ENCODE peak calls at places on chromosomes 5 and 9, in ten cellular contexts. One of them, this sample, is unnamed. For H3K36me3, the result is how much of the 10 kb centered on the place peaks cover.

GRCh38 chr5:145294321-145294720 is 540.8 kb downstream of the PRELID2 start:
- DNase-seq in breast epithelium: no peak
- DNase-seq in right lobe of liver: no peak
- DNase-seq in transverse colon: no peak
- DNase-seq in tibial artery: no peak
- DNase-seq in effector memory CD4-positive, alpha-beta T cell: no peak
- DNase-seq in spleen: no peak
- DNase-seq in heart right ventricle: no peak
- DNase-seq in IMR-90: peak
- DNase-seq in CD4-positive, alpha-beta memory T cell: no peak
- DNase-seq in this sample: no peak

GRCh38 chr9:121326130-121326838 is 43.8 kb downstream of the STOM start:
- DNase-seq in spleen: peak
- DNase-seq in effector memory CD4-positive, alpha-beta T cell: no peak
- DNase-seq in CD4-positive, alpha-beta memory T cell: no peak
- DNase-seq in right lobe of liver: peak
- DNase-seq in transverse colon: peak
- DNase-seq in tibial artery: peak
- DNase-seq in IMR-90: peak
- DNase-seq in heart right ventricle: peak
- DNase-seq in breast epithelium: peak
- DNase-seq in this sample: peak

GRCh38 chr5:73295447-73295846 is 122.5 kb downstream of the TMEM174 start:
- DNase-seq in tibial artery: no peak
- DNase-seq in CD4-positive, alpha-beta memory T cell: no peak
- DNase-seq in breast epithelium: no peak
- DNase-seq in spleen: no peak
- DNase-seq in IMR-90: no peak
- DNase-seq in effector memory CD4-positive, alpha-beta T cell: no peak
- DNase-seq in heart right ventricle: no peak
- DNase-seq in transverse colon: no peak
- DNase-seq in right lobe of liver: no peak
- DNase-seq in this sample: no peak

GRCh38 chr9:109590945-109591344 is 92.8 kb upstream of the PTPN3 start:
- DNase-seq in breast epithelium: peak
- DNase-seq in heart right ventricle: peak
- DNase-seq in transverse colon: no peak
- DNase-seq in effector memory CD4-positive, alpha-beta T cell: no peak
- DNase-seq in right lobe of liver: no peak
- DNase-seq in spleen: no peak
- DNase-seq in CD4-positive, alpha-beta memory T cell: no peak
- DNase-seq in IMR-90: no peak
- DNase-seq in tibial artery: peak
- DNase-seq in this sample: no peak

GRCh38 chr5:173968154-173968553 is 20.8 kb upstream of the C5orf47 start:
- DNase-seq in heart right ventricle: no peak
- DNase-seq in right lobe of liver: no peak
- DNase-seq in tibial artery: no peak
- DNase-seq in breast epithelium: no peak
- DNase-seq in effector memory CD4-positive, alpha-beta T cell: no peak
- DNase-seq in CD4-positive, alpha-beta memory T cell: no peak
- DNase-seq in spleen: no peak
- DNase-seq in transverse colon: no peak
- DNase-seq in IMR-90: no peak
- DNase-seq in this sample: no peak

GRCh38 chr9:23781111-23781510 is 44.9 kb downstream of the ELAVL2 start:
- DNase-seq in tibial artery: no peak
- DNase-seq in IMR-90: no peak
- DNase-seq in breast epithelium: no peak
- DNase-seq in right lobe of liver: no peak
- DNase-seq in CD4-positive, alpha-beta memory T cell: no peak
- DNase-seq in spleen: no peak
- DNase-seq in effector memory CD4-positive, alpha-beta T cell: no peak
- DNase-seq in heart right ventricle: no peak
- DNase-seq in transverse colon: no peak
- DNase-seq in this sample: no peak

GRCh38 chr5:138466058-138466899 is 1.0 kb downstream of the EGR1 start:
- DNase-seq in tibial artery: no peak
- DNase-seq in transverse colon: peak
- DNase-seq in right lobe of liver: peak
- DNase-seq in CD4-positive, alpha-beta memory T cell: peak
- DNase-seq in spleen: peak
- DNase-seq in effector memory CD4-positive, alpha-beta T cell: peak
- DNase-seq in heart right ventricle: no peak
- DNase-seq in IMR-90: peak
- DNase-seq in breast epithelium: peak
- DNase-seq in this sample: peak

GRCh38 chr5:178223828-178224335 is 8.7 kb downstream of the PHYKPL start:
- DNase-seq in effector memory CD4-positive, alpha-beta T cell: no peak
- DNase-seq in breast epithelium: no peak
- DNase-seq in tibial artery: no peak
- DNase-seq in right lobe of liver: peak
- DNase-seq in heart right ventricle: no peak
- DNase-seq in CD4-positive, alpha-beta memory T cell: no peak
- DNase-seq in IMR-90: no peak
- DNase-seq in transverse colon: no peak
- DNase-seq in spleen: peak
- DNase-seq in this sample: no peak

GRCh38 chr9:122127396-122127798 is 32.2 kb downstream of the NDUFA8 start:
- DNase-seq in breast epithelium: no peak
- DNase-seq in right lobe of liver: no peak
- DNase-seq in CD4-positive, alpha-beta memory T cell: no peak
- DNase-seq in heart right ventricle: no peak
- DNase-seq in IMR-90: no peak
- DNase-seq in transverse colon: no peak
- DNase-seq in tibial artery: peak
- DNase-seq in spleen: no peak
- DNase-seq in effector memory CD4-positive, alpha-beta T cell: no peak
- DNase-seq in this sample: no peak

DNA sequence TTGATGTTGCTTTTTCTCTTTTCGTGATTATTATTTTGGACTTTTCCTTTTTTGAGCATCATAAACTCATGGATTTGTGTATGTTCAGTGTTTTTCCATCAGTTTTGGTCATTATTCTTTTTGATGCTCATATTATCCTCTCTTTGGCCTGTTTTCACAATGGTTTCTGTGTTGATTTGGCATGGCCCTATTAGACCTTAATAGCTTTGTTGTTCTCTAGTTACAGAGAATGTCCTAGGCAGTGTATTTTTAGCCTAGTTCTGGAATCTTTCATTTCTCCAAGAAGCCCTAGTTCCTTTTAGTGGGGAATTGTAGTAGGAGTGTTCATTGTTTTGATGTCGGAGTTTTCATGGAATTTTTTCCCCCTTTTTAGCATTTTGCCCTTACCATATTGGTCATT is 41.3 kb upstream of the ROPN1L start:
- DNase-seq in transverse colon: no peak
- DNase-seq in effector memory CD4-positive, alpha-beta T cell: no peak
- DNase-seq in CD4-positive, alpha-beta memory T cell: no peak
- DNase-seq in tibial artery: no peak
- DNase-seq in spleen: no peak
- DNase-seq in right lobe of liver: no peak
- DNase-seq in IMR-90: no peak
- DNase-seq in breast epithelium: no peak
- DNase-seq in heart right ventricle: no peak
- DNase-seq in this sample: no peak
- H3K27ac ChIP-seq in transverse colon: peak
- H3K27ac ChIP-seq in effector memory CD4-positive, alpha-beta T cell: no peak
- H3K27ac ChIP-seq in CD4-positive, alpha-beta memory T cell: no peak
- H3K27ac ChIP-seq in tibial artery: peak
- H3K27ac ChIP-seq in spleen: no peak
- H3K27ac ChIP-seq in right lobe of liver: no peak
- H3K27ac ChIP-seq in IMR-90: no peak
- H3K27ac ChIP-seq in breast epithelium: no peak
- H3K27ac ChIP-seq in heart right ventricle: no peak
- H3K27ac ChIP-seq in this sample: no peak

GRCh38 chr9:136566553-136566895 is 20.7 kb upstream of the NOTCH1 start:
- DNase-seq in transverse colon: no peak
- DNase-seq in tibial artery: no peak
- DNase-seq in effector memory CD4-positive, alpha-beta T cell: no peak
- DNase-seq in IMR-90: no peak
- DNase-seq in CD4-positive, alpha-beta memory T cell: no peak
- DNase-seq in breast epithelium: no peak
- DNase-seq in right lobe of liver: no peak
- DNase-seq in heart right ventricle: peak
- DNase-seq in spleen: no peak
- DNase-seq in this sample: no peak
- H3K36me3 ChIP-seq in transverse colon: under half
- H3K36me3 ChIP-seq in tibial artery: under half
- H3K36me3 ChIP-seq in effector memory CD4-positive, alpha-beta T cell: under half
- H3K36me3 ChIP-seq in IMR-90: under half
- H3K36me3 ChIP-seq in CD4-positive, alpha-beta memory T cell: under half
- H3K36me3 ChIP-seq in breast epithelium: under half
- H3K36me3 ChIP-seq in right lobe of liver: under half
- H3K36me3 ChIP-seq in heart right ventricle: under half
- H3K36me3 ChIP-seq in spleen: under half
- H3K36me3 ChIP-seq in this sample: half or more

GRCh38 chr5:92147263-92147662 is 764.1 kb upstream of the ARRDC3 start:
- DNase-seq in CD4-positive, alpha-beta memory T cell: no peak
- DNase-seq in right lobe of liver: no peak
- DNase-seq in transverse colon: no peak
- DNase-seq in tibial artery: no peak
- DNase-seq in spleen: no peak
- DNase-seq in IMR-90: no peak
- DNase-seq in breast epithelium: no peak
- DNase-seq in effector memory CD4-positive, alpha-beta T cell: no peak
- DNase-seq in heart right ventricle: no peak
- DNase-seq in this sample: no peak

GRCh38 chr5:92145852-92146251 is 762.7 kb upstream of the ARRDC3 start:
- DNase-seq in transverse colon: no peak
- DNase-seq in CD4-positive, alpha-beta memory T cell: no peak
- DNase-seq in effector memory CD4-positive, alpha-beta T cell: no peak
- DNase-seq in tibial artery: no peak
- DNase-seq in right lobe of liver: no peak
- DNase-seq in IMR-90: no peak
- DNase-seq in heart right ventricle: no peak
- DNase-seq in breast epithelium: no peak
- DNase-seq in spleen: no peak
- DNase-seq in this sample: no peak

GRCh38 chr5:92144824-92145223 is 761.7 kb upstream of the ARRDC3 start:
- DNase-seq in heart right ventricle: no peak
- DNase-seq in spleen: no peak
- DNase-seq in right lobe of liver: no peak
- DNase-seq in IMR-90: no peak
- DNase-seq in tibial artery: no peak
- DNase-seq in transverse colon: no peak
- DNase-seq in effector memory CD4-positive, alpha-beta T cell: no peak
- DNase-seq in CD4-positive, alpha-beta memory T cell: no peak
- DNase-seq in breast epithelium: no peak
- DNase-seq in this sample: no peak

GRCh38 chr5:92147792-92148191 is 764.7 kb upstream of the ARRDC3 start:
- DNase-seq in transverse colon: no peak
- DNase-seq in IMR-90: no peak
- DNase-seq in CD4-positive, alpha-beta memory T cell: no peak
- DNase-seq in tibial artery: no peak
- DNase-seq in spleen: no peak
- DNase-seq in right lobe of liver: no peak
- DNase-seq in effector memory CD4-positive, alpha-beta T cell: no peak
- DNase-seq in heart right ventricle: no peak
- DNase-seq in breast epithelium: no peak
- DNase-seq in this sample: no peak
- H3K27ac ChIP-seq in transverse colon: no peak
- H3K27ac ChIP-seq in IMR-90: no peak
- H3K27ac ChIP-seq in CD4-positive, alpha-beta memory T cell: no peak
- H3K27ac ChIP-seq in tibial artery: no peak
- H3K27ac ChIP-seq in spleen: no peak
- H3K27ac ChIP-seq in right lobe of liver: no peak
- H3K27ac ChIP-seq in effector memory CD4-positive, alpha-beta T cell: no peak
- H3K27ac ChIP-seq in heart right ventricle: no peak
- H3K27ac ChIP-seq in breast epithelium: no peak
- H3K27ac ChIP-seq in this sample: no peak

GRCh38 chr9:137878957-137879555 is 1.5 kb downstream of the CACNA1B start:
- DNase-seq in effector memory CD4-positive, alpha-beta T cell: no peak
- DNase-seq in CD4-positive, alpha-beta memory T cell: no peak
- DNase-seq in spleen: no peak
- DNase-seq in tibial artery: no peak
- DNase-seq in heart right ventricle: no peak
- DNase-seq in right lobe of liver: no peak
- DNase-seq in IMR-90: no peak
- DNase-seq in breast epithelium: no peak
- DNase-seq in transverse colon: no peak
- DNase-seq in this sample: no peak
- H3K36me3 ChIP-seq in effector memory CD4-positive, alpha-beta T cell: under half
- H3K36me3 ChIP-seq in CD4-positive, alpha-beta memory T cell: under half
- H3K36me3 ChIP-seq in spleen: under half
- H3K36me3 ChIP-seq in tibial artery: under half
- H3K36me3 ChIP-seq in heart right ventricle: under half
- H3K36me3 ChIP-seq in right lobe of liver: under half
- H3K36me3 ChIP-seq in IMR-90: under half
- H3K36me3 ChIP-seq in breast epithelium: under half
- H3K36me3 ChIP-seq in transverse colon: under half
- H3K36me3 ChIP-seq in this sample: under half